ENCODE peak calls at places on chromosomes 2 and 18, in nine cellular contexts. L, Q, W, A, P, C, J, X and O are unnamed samples. For H3K9me3 and H3K4me1, the result is how much of the 10 kb centered on the place peaks cover.

GRCh38 chr2:567865-568638 is 109.2 kb downstream of the TMEM18 start:
- DNase-seq in L (no peak), Q (no peak), W (no peak), A (no peak), P (no peak), C (no peak), J (peak), X (no peak), O (no peak)

GRCh38 chr2:128638741-128639477 is 320.2 kb upstream of the HS6ST1 start:
- DNase-seq in L (peak), Q (peak), W (peak), A (no peak), P (peak), C (peak), J (no peak), X (no peak), O (no peak)

GRCh38 chr18:74942319-74942910 is 266.5 kb downstream of the PTGR3 start:
- DNase-seq in L (no peak), Q (no peak), W (no peak), A (no peak), P (peak), C (no peak), J (no peak), X (no peak), O (no peak)

GRCh38 chr2:15169326-15170038 is 391.7 kb downstream of the NBAS start:
- DNase-seq in L (no peak), Q (no peak), W (no peak), A (no peak), P (peak), C (no peak), J (no peak), X (no peak), O (no peak)

GRCh38 chr2:112229365-112229764 is 25.5 kb downstream of the ZC3H8 start:
- DNase-seq in L (no peak), Q (no peak), W (no peak), A (peak), P (no peak), C (no peak), J (no peak), X (no peak), O (peak)

GRCh38 chr2:179853108-179853507 is 8.3 kb downstream of the ZNF385B start:
- DNase-seq in L (no peak), Q (no peak), W (no peak), A (no peak), P (no peak), C (no peak), J (no peak), X (no peak), O (no peak)

GRCh38 chr2:213920014-213920413 is 490.8 kb upstream of the VWC2L start:
- DNase-seq in L (no peak), Q (no peak), W (no peak), A (no peak), P (no peak), C (no peak), J (no peak), X (no peak), O (no peak)

GRCh38 chr2:200681731-200682130 is 95.9 kb downstream of the AOX1 start:
- DNase-seq in L (no peak), Q (no peak), W (no peak), A (no peak), P (peak), C (no peak), J (no peak), X (no peak), O (no peak)

GRCh38 chr2:61175036-61175435 is 13.0 kb downstream of the C2orf74 start:
- DNase-seq in L (no peak), Q (no peak), W (no peak), A (no peak), P (no peak), C (no peak), J (no peak), X (no peak), O (no peak)

GRCh38 chr2:88686320-88686719 is 5.2 kb upstream of the RPIA start:
- DNase-seq in L (peak), Q (no peak), W (no peak), A (no peak), P (no peak), C (no peak), J (no peak), X (no peak), O (peak)

GRCh38 chr18:50686409-50686808 is 126.5 kb downstream of the MAPK4 start:
- DNase-seq in L (no peak), Q (no peak), W (no peak), A (no peak), P (no peak), C (no peak), J (no peak), X (no peak), O (no peak)

GRCh38 chr2:24548058-24548457 is 57.0 kb downstream of the NCOA1 start:
- DNase-seq in L (no peak), Q (no peak), W (no peak), A (no peak), P (no peak), C (no peak), J (no peak), X (no peak), O (no peak)

GRCh38 chr2:120976501-120977307 is 241.0 kb downstream of the GLI2 start:
- DNase-seq in L (no peak), Q (no peak), W (peak), A (no peak), P (no peak), C (no peak), J (no peak), X (no peak), O (no peak)

GRCh38 chr2:74585406-74586182 is 31.1 kb downstream of the DOK1 start:
- DNase-seq in L (no peak), Q (no peak), W (no peak), A (no peak), P (no peak), C (no peak), J (no peak), X (no peak), O (no peak)

GRCh38 chr18:78457011-78457410 is 522.6 kb upstream of the SALL3 start:
- DNase-seq in L (no peak), Q (no peak), W (no peak), A (no peak), P (no peak), C (no peak), J (no peak), X (no peak), O (no peak)

GRCh38 chr2:181553244-181553643 is 96.1 kb downstream of the ITGA4 start:
- DNase-seq in L (no peak), Q (no peak), W (no peak), A (no peak), P (no peak), C (no peak), J (no peak), X (no peak), O (no peak)

GRCh38 chr2:145110668-145111067 is 590.7 kb upstream of the ZEB2 start:
- DNase-seq in L (no peak), Q (no peak), W (no peak), A (no peak), P (peak), C (no peak), J (no peak), X (no peak), O (no peak)

GRCh38 chr18:24322594-24323136 is 75.0 kb downstream of the OSBPL1A start:
- DNase-seq in L (no peak), Q (no peak), W (no peak), A (no peak), P (peak), C (no peak), J (no peak), X (no peak), O (no peak)

GRCh38 chr2:231600619-231601355 is 8.1 kb downstream of the TEX44 start:
- DNase-seq in L (no peak), Q (no peak), W (no peak), A (no peak), P (no peak), C (no peak), J (peak), X (no peak), O (no peak)
- H3K27ac ChIP-seq in L (no peak), Q (no peak), W (no peak), A (no peak), P (no peak), C (no peak), J (no peak), X (no peak), O (no peak)

GRCh38 chr2:10265328-10266132 is 37.2 kb upstream of the HPCAL1 start:
- DNase-seq in L (peak), Q (no peak), W (peak), A (peak), P (no peak), C (no peak), J (peak), X (peak), O (no peak)

GRCh38 chr2:10267036-10267435 is 35.7 kb upstream of the HPCAL1 start:
- DNase-seq in L (peak), Q (no peak), W (peak), A (no peak), P (no peak), C (no peak), J (peak), X (no peak), O (no peak)

GRCh38 chr2:10266133-10266620 is 36.5 kb upstream of the HPCAL1 start:
- DNase-seq in L (no peak), Q (no peak), W (peak), A (no peak), P (peak), C (no peak), J (peak), X (no peak), O (no peak)

GRCh38 chr2:10267551-10268465 is 34.9 kb upstream of the HPCAL1 start:
- DNase-seq in L (peak), Q (peak), W (peak), A (peak), P (no peak), C (no peak), J (no peak), X (no peak), O (peak)

DNA sequence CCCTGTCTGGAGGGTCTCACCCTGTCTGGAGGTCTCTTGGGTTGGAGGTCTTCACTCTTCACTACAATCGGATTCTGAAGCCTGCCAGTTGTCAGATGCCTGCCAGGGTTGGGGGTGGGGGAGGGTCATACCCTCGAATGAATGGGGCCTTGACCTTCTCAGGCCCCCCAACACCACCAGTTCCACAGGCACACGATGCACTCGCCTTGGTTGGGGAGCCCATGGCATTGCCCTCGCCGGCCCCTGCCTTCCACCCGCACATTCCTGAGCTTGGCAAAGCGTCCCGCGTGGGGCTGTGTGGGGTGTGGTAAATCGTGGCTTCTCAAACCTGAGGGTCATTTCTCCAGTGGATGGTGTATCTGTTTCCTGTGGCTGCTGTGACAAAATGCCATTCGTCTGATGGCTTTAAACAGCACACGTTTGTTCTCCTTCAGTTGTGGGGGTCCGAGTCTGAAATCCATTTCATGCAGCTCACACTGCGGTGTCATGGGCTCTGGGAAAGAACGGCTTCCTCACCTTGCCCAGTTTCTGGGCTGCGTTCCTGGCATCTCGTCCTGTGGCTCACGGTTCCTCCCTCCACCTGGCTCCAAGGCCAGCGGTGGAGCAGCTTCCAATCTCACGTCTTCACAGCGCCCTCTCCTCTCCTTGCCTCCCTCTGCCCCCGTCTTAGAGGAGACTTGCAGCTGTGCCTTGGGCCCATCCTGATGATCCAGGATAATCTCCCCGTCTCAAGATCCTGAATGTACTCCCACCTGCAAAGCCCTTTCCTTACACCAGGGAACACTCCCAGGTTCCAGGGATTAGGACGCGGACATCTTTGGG is 38.0 kb upstream of the HPCAL1 start:
- DNase-seq in L (no peak), Q (no peak), W (peak), A (no peak), P (no peak), C (no peak), J (peak), X (no peak), O (no peak)
- H3K9me3 ChIP-seq in L (under half), Q (under half), W (under half), A (under half), P (under half), C (under half), J (under half), X (under half), O (under half)

DNA sequence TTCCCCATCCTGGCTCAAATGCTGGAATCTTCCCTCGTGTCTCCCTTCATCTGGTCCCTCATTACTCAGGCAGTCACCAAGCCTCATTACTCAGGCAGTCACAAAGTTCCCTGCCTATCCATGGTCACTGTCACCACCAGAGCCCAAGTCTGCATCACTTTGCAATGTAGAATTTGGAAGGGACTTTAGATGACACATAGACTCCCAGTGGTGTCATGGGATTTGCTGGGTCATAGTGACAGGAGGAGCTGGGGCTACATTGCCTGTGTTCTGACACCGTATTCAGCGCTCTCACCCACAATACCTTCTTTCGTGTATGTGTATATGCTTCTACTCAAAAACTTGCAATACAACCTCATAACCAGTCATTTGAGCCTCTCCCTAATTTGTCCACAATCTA is 2.1 kb upstream of the EMILIN1 start:
- DNase-seq in L (no peak), Q (no peak), W (no peak), A (no peak), P (no peak), C (no peak), J (no peak), X (no peak), O (no peak)
- H3K4me1 ChIP-seq in L (under half), Q (under half), W (under half), A (under half), P (under half), C (under half), J (under half), X (under half), O (under half)

DNA sequence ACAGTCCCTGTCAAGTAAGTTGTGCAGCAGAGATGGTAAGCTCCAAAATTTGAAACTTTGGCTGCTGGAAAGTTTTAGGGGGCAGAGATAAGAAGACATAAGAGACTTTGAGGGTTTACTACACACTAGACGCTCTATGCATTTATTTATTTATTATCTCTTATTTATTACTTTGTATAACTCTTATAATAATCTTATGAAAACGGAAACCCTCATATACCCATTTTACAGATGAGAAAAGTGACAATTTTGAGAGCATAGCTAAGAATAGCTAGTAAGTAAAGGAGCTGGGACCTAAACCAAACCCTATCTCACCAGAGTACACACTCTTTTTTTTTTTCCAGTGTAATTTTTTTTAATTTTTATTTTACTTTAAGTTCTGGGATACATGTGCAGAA is 112.8 kb upstream of the PKDCC start:
- DNase-seq in L (no peak), Q (no peak), W (no peak), A (no peak), P (no peak), C (no peak), J (no peak), X (no peak), O (no peak)
- H3K27ac ChIP-seq in L (no peak), Q (no peak), W (no peak), A (no peak), P (no peak), C (no peak), J (no peak), X (no peak), O (no peak)

GRCh38 chr2:8669157-8669852 is 12.6 kb upstream of the ID2 start:
- DNase-seq in L (no peak), Q (peak), W (no peak), A (no peak), P (peak), C (no peak), J (no peak), X (no peak), O (no peak)

GRCh38 chr2:8667896-8668512 is 13.9 kb upstream of the ID2 start:
- DNase-seq in L (no peak), Q (peak), W (no peak), A (no peak), P (no peak), C (no peak), J (no peak), X (no peak), O (no peak)

GRCh38 chr2:8670580-8670979 is 11.3 kb upstream of the ID2 start:
- DNase-seq in L (no peak), Q (peak), W (no peak), A (no peak), P (no peak), C (no peak), J (no peak), X (no peak), O (no peak)

GRCh38 chr2:8663997-8664396 is 17.9 kb upstream of the ID2 start:
- DNase-seq in L (no peak), Q (no peak), W (no peak), A (no peak), P (no peak), C (no peak), J (no peak), X (peak), O (no peak)

DNA sequence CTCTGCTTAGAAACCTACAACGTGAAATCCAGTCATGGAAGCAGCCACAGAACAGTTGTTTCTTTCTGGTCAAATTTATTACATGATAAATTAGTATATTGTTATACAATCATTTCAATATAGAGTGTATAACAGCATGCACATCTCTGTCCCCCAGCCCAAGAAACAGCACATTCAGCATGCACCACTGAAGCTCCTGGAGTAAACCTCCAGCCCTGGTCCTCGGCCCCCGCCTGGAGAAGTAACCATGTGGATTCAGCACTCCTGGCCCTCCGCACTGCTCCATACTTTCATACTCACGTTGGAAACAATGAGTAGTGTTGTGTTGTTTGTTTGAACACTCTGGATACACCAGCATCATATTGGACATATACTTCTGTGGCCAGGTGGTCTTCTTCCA is 15.3 kb upstream of the ID2 start:
- DNase-seq in L (no peak), Q (no peak), W (no peak), A (no peak), P (no peak), C (no peak), J (no peak), X (no peak), O (no peak)
- H3K9me3 ChIP-seq in L (under half), Q (under half), W (under half), A (under half), P (under half), C (under half), J (under half), X (under half), O (under half)

GRCh38 chr2:237964194-237964577 is 2.6 kb upstream of the UBE2F start:
- DNase-seq in L (no peak), Q (no peak), W (no peak), A (no peak), P (no peak), C (no peak), J (no peak), X (no peak), O (no peak)
- H3K4me1 ChIP-seq in L (under half), Q (under half), W (under half), A (half or more), P (under half), C (under half), J (under half), X (under half), O (under half)

GRCh38 chr18:69725009-69725408 is 222.7 kb downstream of the CD226 start:
- DNase-seq in L (no peak), Q (no peak), W (no peak), A (no peak), P (peak), C (no peak), J (no peak), X (no peak), O (no peak)

GRCh38 chr18:69723434-69723833 is 224.2 kb downstream of the CD226 start:
- DNase-seq in L (no peak), Q (no peak), W (no peak), A (no peak), P (no peak), C (no peak), J (no peak), X (no peak), O (no peak)

GRCh38 chr18:69718912-69719547 is 228.6 kb downstream of the CD226 start:
- DNase-seq in L (no peak), Q (no peak), W (no peak), A (no peak), P (no peak), C (no peak), J (no peak), X (no peak), O (no peak)

GRCh38 chr18:69717586-69717985 is 230.1 kb downstream of the CD226 start:
- DNase-seq in L (no peak), Q (no peak), W (no peak), A (no peak), P (no peak), C (no peak), J (no peak), X (no peak), O (no peak)

GRCh38 chr18:69720422-69720821 is 227.3 kb downstream of the CD226 start:
- DNase-seq in L (no peak), Q (no peak), W (no peak), A (no peak), P (no peak), C (no peak), J (no peak), X (no peak), O (no peak)
- H3K27ac ChIP-seq in L (no peak), Q (no peak), W (no peak), A (no peak), P (no peak), C (no peak), J (no peak), X (no peak), O (no peak)